ENCODE peak calls at places on chromosome 18, in eight cellular contexts. W is body of pancreas, C is left ventricle myocardium inferior, R is suprapubic skin, X is heart right ventricle, F is mammary epithelial cell, O is PC-3, Y is stomach. J is an unnamed sample.

GRCh38 chr18:10213526-10213925 is 240.9 kb upstream of the APCDD1 start:
- DNase-seq in W (peak; percentile 51), C (no peak), Y (no peak), O (peak; percentile 59), R (no peak), X (no peak), F (peak; percentile 41), J (no peak)

GRCh38 chr18:36349552-36349951 is 52.0 kb downstream of the FHOD3 start:
- DNase-seq in Y (no peak), O (peak; percentile 4), C (no peak), W (peak; percentile 25), F (no peak), X (no peak), R (no peak), J (no peak)

GRCh38 chr18:36158261-36158867 is 28.7 kb downstream of the ELP2 start:
- DNase-seq in O (no peak), W (no peak), R (no peak), X (no peak), C (no peak), F (peak; percentile 17), Y (no peak), J (no peak)

GRCh38 chr18:32156855-32157254 is 33.0 kb upstream of the MEP1B start:
- DNase-seq in O (no peak), W (no peak), Y (no peak), R (no peak), F (no peak), X (no peak), C (no peak), J (no peak)

GRCh38 chr18:11747731-11748130 is 58.7 kb downstream of the GNAL start:
- DNase-seq in R (no peak), F (no peak), C (no peak), O (no peak), W (no peak), Y (no peak), X (no peak), J (no peak)

GRCh38 chr18:76380791-76381405 is 114.1 kb downstream of the ZNF516 start:
- DNase-seq in C (no peak), F (no peak), W (no peak), O (no peak), R (no peak), X (no peak), Y (no peak), J (no peak)

GRCh38 chr18:77013777-77014525 is 118.6 kb downstream of the MBP start:
- DNase-seq in Y (no peak), W (peak; percentile 64), R (peak; percentile 81), C (peak; percentile 53), O (no peak), X (peak; percentile 68), F (no peak), J (no peak)

GRCh38 chr18:46283895-46284295 is 179.7 kb downstream of the HAUS1 start:
- DNase-seq in R (no peak), Y (no peak), C (no peak), O (no peak), F (no peak), X (no peak), W (no peak), J (no peak)

GRCh38 chr18:55517055-55517454 is 70.9 kb downstream of the TCF4 start:
- DNase-seq in O (no peak), C (no peak), X (no peak), R (no peak), W (no peak), Y (no peak), F (no peak), J (no peak)

GRCh38 chr18:2627821-2628276 is 27.7 kb upstream of the SMCHD1 start:
- DNase-seq in O (peak; percentile 53), C (no peak), Y (no peak), F (peak; percentile 79), W (no peak), R (no peak), X (no peak), J (no peak)

GRCh38 chr18:56709463-56709862 is 58.3 kb downstream of the WDR7 start:
- DNase-seq in O (peak; percentile 87), W (no peak), Y (no peak), X (no peak), C (no peak), F (peak; percentile 86), R (no peak), J (peak; percentile 2)

GRCh38 chr18:32712860-32713259 is 60.0 kb downstream of the KLHL14 start:
- DNase-seq in R (no peak), O (no peak), C (no peak), F (no peak), W (no peak), X (no peak), Y (no peak), J (no peak)

GRCh38 chr18:67199993-67200617 is 316.4 kb downstream of the DSEL start:
- DNase-seq in C (no peak), X (no peak), W (no peak), R (no peak), Y (no peak), O (peak; percentile 80), F (peak; percentile 37), J (no peak)

GRCh38 chr18:26540041-26540628 is 8.2 kb downstream of the KCTD1 start:
- DNase-seq in X (no peak), W (no peak), R (no peak), F (peak; percentile 90), Y (no peak), O (peak; percentile 44), C (no peak), J (no peak)

GRCh38 chr18:75173125-75173432 is 35.9 kb downstream of the PTGR3 start:
- DNase-seq in Y (no peak), C (no peak), X (no peak), R (no peak), O (peak; percentile 11), W (no peak), F (no peak), J (no peak)

GRCh38 chr18:43271593-43272432 is 5.5 kb downstream of the SYT4 start:
- DNase-seq in R (no peak), Y (no peak), W (peak; percentile 11), F (peak; percentile 26), C (no peak), X (peak; percentile 19), O (peak; percentile 60), J (no peak)

GRCh38 chr18:59918320-59918755 is 18.5 kb downstream of the PMAIP1 start:
- DNase-seq in X (no peak), C (peak; percentile 30), R (no peak), O (peak; percentile 91), W (no peak), F (peak; percentile 74), Y (peak; percentile 35), J (no peak)

GRCh38 chr18:74040008-74040407 is 107.6 kb downstream of the FBXO15 start:
- DNase-seq in F (no peak), C (no peak), R (no peak), Y (no peak), O (no peak), W (no peak), X (no peak), J (no peak)

DNA sequence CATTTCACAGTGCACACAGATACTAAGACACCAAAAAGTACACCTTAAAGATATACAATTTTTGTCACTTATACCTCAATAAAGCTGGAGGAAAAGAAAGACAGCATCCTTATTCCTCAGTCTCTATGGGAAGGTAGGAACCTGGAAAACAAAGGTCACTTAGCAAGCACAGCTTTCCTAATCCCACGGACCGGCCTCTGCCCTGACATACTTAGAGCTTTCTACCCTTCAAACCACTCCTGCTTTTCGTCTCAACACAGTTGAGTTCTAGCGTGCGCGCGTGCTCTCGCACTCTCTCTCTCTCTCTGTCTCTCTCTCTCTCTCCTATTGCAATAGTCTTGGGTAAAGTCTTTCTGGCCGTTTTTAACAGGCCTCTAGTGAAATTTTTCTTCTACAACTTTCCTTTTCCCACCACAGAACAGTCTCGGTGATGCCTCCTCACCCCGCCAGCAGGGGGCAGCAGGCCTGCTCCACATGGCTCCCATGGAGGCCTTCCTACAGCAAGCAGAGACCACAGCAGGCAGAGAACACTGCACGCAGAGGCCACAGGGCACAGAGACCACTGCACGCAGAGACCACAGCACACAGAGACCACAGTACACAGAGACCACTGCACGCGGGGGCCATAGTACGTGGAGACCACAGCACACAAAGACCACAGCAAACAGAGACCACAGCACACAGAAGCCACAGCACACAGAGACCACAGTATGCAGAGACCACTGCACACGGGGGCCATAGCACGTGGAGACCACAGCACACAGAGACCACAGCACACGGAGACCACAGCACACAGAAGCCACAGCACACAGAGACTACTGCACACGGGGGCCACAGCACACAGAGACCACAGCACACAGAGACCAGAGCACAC is 106.9 kb downstream of the FBXO15 start:
- DNase-seq in F (no peak), X (no peak), O (peak; percentile 52), W (peak; percentile 58), C (no peak), Y (peak; percentile 57), R (no peak), J (peak; percentile 22)
- TF ChIP-seq CTCF in F (peak; percentile 82), X (peak; percentile 45), O (peak; percentile 81), W (peak; percentile 73), C (peak; percentile 48), Y (no peak), R (no peak), J (peak; percentile 67)

GRCh38 chr18:61955644-61956043 is 62.8 kb upstream of the RNF152 start:
- DNase-seq in W (no peak), X (no peak), O (no peak), R (no peak), Y (no peak), C (no peak), F (no peak), J (no peak)

GRCh38 chr18:61953641-61954040 is 60.8 kb upstream of the RNF152 start:
- DNase-seq in W (no peak), O (no peak), X (no peak), F (no peak), R (no peak), Y (no peak), C (no peak), J (no peak)

GRCh38 chr18:61953161-61953560 is 60.4 kb upstream of the RNF152 start:
- DNase-seq in W (no peak), F (peak; percentile 36), X (no peak), O (no peak), C (no peak), R (no peak), Y (no peak), J (no peak)

GRCh38 chr18:61954347-61954746 is 61.5 kb upstream of the RNF152 start:
- DNase-seq in R (no peak), X (no peak), O (no peak), C (no peak), F (no peak), Y (no peak), W (no peak), J (no peak)

GRCh38 chr18:61957801-61958516 is 65.2 kb upstream of the RNF152 start:
- DNase-seq in F (no peak), Y (no peak), O (no peak), W (no peak), X (no peak), C (no peak), R (no peak), J (no peak)
- H3K9me3 ChIP-seq in F (no peaks in the 10 kb centered on the region), Y (no peaks in the 10 kb centered on the region), O (no peaks in the 10 kb centered on the region), W (no peaks in the 10 kb centered on the region), X (no peaks in the 10 kb centered on the region), C (no peaks in the 10 kb centered on the region), R (no peaks in the 10 kb centered on the region), J (no peaks in the 10 kb centered on the region)

GRCh38 chr18:57970356-57971095 is 73.5 kb upstream of the NEDD4L start:
- DNase-seq in O (peak; percentile 5), X (no peak), Y (no peak), F (no peak), R (no peak), W (no peak), C (no peak), J (no peak)
- TF ChIP-seq CTCF in O (peak; percentile 66), X (no peak), Y (no peak), F (peak; percentile 37), R (no peak), W (peak; percentile 24), C (no peak), J (no peak)

DNA sequence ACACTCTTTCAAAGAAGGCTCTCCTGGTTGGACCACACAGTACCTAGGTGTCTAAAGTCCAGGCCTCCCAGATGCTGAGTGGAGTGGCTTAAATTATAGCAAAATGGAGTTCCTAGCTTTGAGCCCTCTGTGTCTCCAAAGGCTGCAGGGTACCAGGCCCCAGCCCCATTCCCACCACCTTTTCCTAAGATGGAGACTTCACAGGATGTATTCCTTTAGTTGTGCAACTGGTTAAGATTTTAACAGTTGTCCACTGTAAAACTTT is 4.9 kb downstream of the SMAD7 start:
- DNase-seq in W (no peak), X (no peak), F (no peak), R (no peak), Y (no peak), O (no peak), C (no peak), J (no peak)
- H3K9me3 ChIP-seq in W (no peaks in the 10 kb centered on the region), X (no peaks in the 10 kb centered on the region), F (no peaks in the 10 kb centered on the region), R (no peaks in the 10 kb centered on the region), Y (no peaks in the 10 kb centered on the region), O (no peaks in the 10 kb centered on the region), C (no peaks in the 10 kb centered on the region), J (no peaks in the 10 kb centered on the region)